ENCODE peak calls at places on chromosomes 16 and 17, in five cellular contexts. X is foreskin fibroblast; T is nucleus accumbens; N is central memory CD4-positive, alpha-beta T cell; R is posterior cingulate gyrus. K is an unnamed sample.

GRCh38 chr16:51134876-51135275 is 16.2 kb downstream of the SALL1 start:
- DNase-seq in N (no peak), T (no peak), R (peak; percentile 58), X (no peak), K (no peak)

GRCh38 chr17:76506408-76507328 is 5.4 kb upstream of the RHBDF2 start:
- DNase-seq in X (no peak), N (peak; percentile 82), T (peak; percentile 74), R (peak; percentile 95), K (peak; percentile 81)

GRCh38 chr17:9900019-9900594 is 5.0 kb downstream of the RCVRN start:
- DNase-seq in T (no peak), N (no peak), X (no peak), R (no peak), K (no peak)

GRCh38 chr17:41738077-41738800 is 3.8 kb upstream of the HAP1 start:
- DNase-seq in X (peak; percentile 48), R (peak; percentile 92), T (peak; percentile 74), N (peak; percentile 70), K (peak; percentile 86)

GRCh38 chr16:27286446-27286845 is 17.9 kb upstream of the NSMCE1 start:
- DNase-seq in T (no peak), X (peak; percentile 96), N (no peak), R (no peak), K (no peak)

GRCh38 chr17:1762233-1762905 is 509 bp downstream of the SERPINF1 start:
- DNase-seq in T (no peak), X (peak; percentile 46), N (no peak), R (no peak), K (peak; percentile 54)

GRCh38 chr17:9900744-9901143 is 4.3 kb downstream of the RCVRN start:
- DNase-seq in N (no peak), X (peak; percentile 46), R (no peak), T (no peak), K (no peak)

GRCh38 chr16:77169650-77170236 is 21.2 kb upstream of the MON1B start:
- DNase-seq in R (no peak), X (peak; percentile 0), T (peak; percentile 30), N (no peak), K (peak; percentile 69)

GRCh38 chr17:21511368-21512195 is 135.4 kb downstream of the KCNJ12 start:
- DNase-seq in N (peak; percentile 40), X (peak; percentile 81), T (peak; percentile 75), R (peak; percentile 93), K (peak; percentile 83)

GRCh38 chr16:17050468-17050867 is 420.3 kb downstream of the XYLT1 start:
- DNase-seq in X (no peak), T (no peak), R (no peak), N (no peak), K (no peak)

GRCh38 chr16:82767808-82768207 is 141.0 kb downstream of the CDH13 start:
- DNase-seq in R (no peak), N (no peak), X (no peak), T (no peak), K (no peak)

GRCh38 chr17:39096435-39097158 is 54.8 kb downstream of the PLXDC1 start:
- DNase-seq in T (no peak), R (no peak), X (no peak), N (peak; percentile 65), K (no peak)

GRCh38 chr16:88902744-88903143 is 36.3 kb upstream of the PABPN1L start:
- DNase-seq in N (no peak), R (no peak), X (no peak), T (no peak), K (no peak)

GRCh38 chr17:10879110-10879509 is 41.2 kb upstream of the PIRT start:
- DNase-seq in X (no peak), R (peak; percentile 81), N (no peak), T (peak; percentile 28), K (peak; percentile 0)

GRCh38 chr16:63690961-63691360 is 1430.9 kb downstream of the CDH11 start:
- DNase-seq in X (no peak), R (no peak), T (no peak), N (no peak), K (peak; percentile 81)

GRCh38 chr17:57582881-57583756 is 162.0 kb downstream of the CCDC182 start:
- DNase-seq in X (no peak), R (no peak), T (no peak), N (no peak), K (no peak)

GRCh38 chr17:4032738-4033137 is 68.5 kb upstream of the ATP2A3 start:
- DNase-seq in T (no peak), R (no peak), N (no peak), X (no peak), K (peak; percentile 52)

GRCh38 chr16:89606006-89606405 is 7.4 kb upstream of the DPEP1 start:
- DNase-seq in R (no peak), N (no peak), X (no peak), T (no peak), K (peak; percentile 47)

GRCh38 chr17:79847698-79848369 is 8.6 kb upstream of the CBX4 start:
- DNase-seq in X (no peak), R (no peak), N (no peak), T (no peak), K (no peak)

GRCh38 chr16:10609410-10609774 is 29.0 kb upstream of the EMP2 start:
- DNase-seq in N (no peak), R (no peak), T (no peak), X (peak; percentile 85), K (no peak)

GRCh38 chr16:82655720-82656500 is 29.1 kb downstream of the CDH13 start:
- DNase-seq in N (no peak), R (no peak), T (no peak), X (no peak), K (no peak)

GRCh38 chr17:3506054-3506453 is 30.3 kb downstream of the ASPA start:
- DNase-seq in X (no peak), R (no peak), T (no peak), N (no peak), K (no peak)

GRCh38 chr17:44000141-44000860 is 4.1 kb upstream of the NAGS start:
- DNase-seq in T (no peak), N (no peak), R (no peak), X (no peak), K (no peak)

GRCh38 chr16:86129541-86129940 is 230.6 kb downstream of the IRF8 start:
- DNase-seq in N (no peak), X (no peak), T (no peak), R (no peak), K (no peak)

GRCh38 chr17:31743767-31744166 is 115.3 kb downstream of the COPRS start:
- DNase-seq in X (no peak), T (no peak), R (no peak), N (no peak), K (no peak)

GRCh38 chr17:49962599-49963276 is 6.3 kb upstream of the DLX4 start:
- DNase-seq in X (no peak), R (no peak), T (no peak), N (no peak), K (no peak)

GRCh38 chr17:10022416-10022815 is 117.3 kb upstream of the RCVRN start:
- DNase-seq in X (no peak), N (no peak), R (peak; percentile 89), T (no peak), K (no peak)

GRCh38 chr16:58543685-58544084 is 28.4 kb downstream of the SETD6 start:
- DNase-seq in T (no peak), R (peak; percentile 50), X (no peak), N (no peak), K (no peak)

GRCh38 chr16:48524348-48525200 is 85.4 kb downstream of the N4BP1 start:
- DNase-seq in R (no peak), X (no peak), N (no peak), T (no peak), K (peak; percentile 52)

GRCh38 chr16:31010943-31011342 is 505 bp upstream of the STX1B start:
- DNase-seq in T (no peak), R (no peak), N (no peak), X (no peak), K (no peak)

GRCh38 chr16:69894675-69895074 is 56.5 kb upstream of the CLEC18A start:
- DNase-seq in X (no peak), R (peak; percentile 89), T (peak; percentile 68), N (no peak), K (no peak)

GRCh38 chr17:66459811-66460270 is 157.4 kb downstream of the PRKCA start:
- DNase-seq in R (no peak), N (no peak), T (no peak), X (peak; percentile 99), K (no peak)

GRCh38 chr16:6190756-6191155 is 1093.2 kb upstream of the EEF2KMT start:
- DNase-seq in T (no peak), N (no peak), X (no peak), R (peak; percentile 81), K (no peak)

GRCh38 chr17:2542456-2542855 is 30.8 kb upstream of the METTL16 start:
- DNase-seq in X (no peak), T (no peak), R (no peak), N (no peak), K (no peak)

GRCh38 chr17:40021471-40021961 is 6.3 kb downstream of the CSF3 start:
- DNase-seq in T (no peak), X (peak; percentile 99), N (no peak), R (peak; percentile 47), K (no peak)

GRCh38 chr16:58678716-58679115 is 5.9 kb downstream of the SLC38A7 start:
- DNase-seq in N (no peak), T (peak; percentile 33), R (peak; percentile 88), X (peak; percentile 25), K (peak; percentile 23)

GRCh38 chr16:89325861-89326471 is 108.5 kb downstream of the ZNF778 start:
- DNase-seq in N (no peak), T (peak; percentile 36), X (peak; percentile 85), R (peak; percentile 83), K (peak; percentile 83)

K was measured in DMS53.